ENCODE peak calls at places on chromosomes 16 and 17, in six cellular contexts. One of them, this sample, is unnamed.

GRCh38 chr16:9159839-9160550 is 68.6 kb downstream of the HAPSTR1 start:
- DNase-seq in H9: peak; percentile 90
- DNase-seq in H1: peak; percentile 90
- DNase-seq in IMR-90: peak; percentile 66
- DNase-seq in mesenchymal stem cell: peak; percentile 67
- DNase-seq in trophoblast cell: peak; percentile 69
- DNase-seq in this sample: peak; percentile 63

GRCh38 chr16:4570688-4571321 is 14.7 kb downstream of the C16orf96 start:
- DNase-seq in H9: peak; percentile 92
- DNase-seq in H1: peak; percentile 71
- DNase-seq in IMR-90: no peak
- DNase-seq in mesenchymal stem cell: peak; percentile 28
- DNase-seq in trophoblast cell: no peak
- DNase-seq in this sample: no peak

GRCh38 chr16:4378202-4378666 is 6.6 kb downstream of the VASN start:
- DNase-seq in H9: no peak
- DNase-seq in H1: no peak
- DNase-seq in IMR-90: no peak
- DNase-seq in mesenchymal stem cell: no peak
- DNase-seq in trophoblast cell: no peak
- DNase-seq in this sample: no peak

GRCh38 chr16:67053767-67054334 is 24.9 kb downstream of the CBFB start:
- DNase-seq in H9: no peak
- DNase-seq in H1: no peak
- DNase-seq in IMR-90: no peak
- DNase-seq in mesenchymal stem cell: no peak
- DNase-seq in trophoblast cell: peak; percentile 6
- DNase-seq in this sample: no peak

GRCh38 chr16:58931436-58931835 is 197.3 kb upstream of the GOT2 start:
- DNase-seq in H9: no peak
- DNase-seq in H1: no peak
- DNase-seq in IMR-90: no peak
- DNase-seq in mesenchymal stem cell: no peak
- DNase-seq in trophoblast cell: no peak
- DNase-seq in this sample: no peak

GRCh38 chr17:10061131-10061581 is 137.2 kb downstream of the GAS7 start:
- DNase-seq in H9: no peak
- DNase-seq in H1: no peak
- DNase-seq in IMR-90: no peak
- DNase-seq in mesenchymal stem cell: no peak
- DNase-seq in trophoblast cell: no peak
- DNase-seq in this sample: no peak

GRCh38 chr16:10647264-10647720 is 47.4 kb downstream of the TEKT5 start:
- DNase-seq in H9: no peak
- DNase-seq in H1: no peak
- DNase-seq in IMR-90: no peak
- DNase-seq in mesenchymal stem cell: no peak
- DNase-seq in trophoblast cell: no peak
- DNase-seq in this sample: no peak

GRCh38 chr17:14124854-14125253 is 55.5 kb downstream of the COX10 start:
- DNase-seq in H9: no peak
- DNase-seq in H1: no peak
- DNase-seq in IMR-90: no peak
- DNase-seq in mesenchymal stem cell: no peak
- DNase-seq in trophoblast cell: no peak
- DNase-seq in this sample: no peak

GRCh38 chr17:37826497-37827115 is 81.7 kb upstream of the HNF1B start:
- DNase-seq in H9: no peak
- DNase-seq in H1: no peak
- DNase-seq in IMR-90: no peak
- DNase-seq in mesenchymal stem cell: no peak
- DNase-seq in trophoblast cell: no peak
- DNase-seq in this sample: no peak

GRCh38 chr16:89646906-89647305 is 10.6 kb downstream of the CHMP1A start:
- DNase-seq in H9: no peak
- DNase-seq in H1: no peak
- DNase-seq in IMR-90: no peak
- DNase-seq in mesenchymal stem cell: no peak
- DNase-seq in trophoblast cell: peak; percentile 21
- DNase-seq in this sample: no peak

GRCh38 chr17:34626141-34626681 is 46.8 kb downstream of the TMEM132E start:
- DNase-seq in H9: peak; percentile 80
- DNase-seq in H1: peak; percentile 58
- DNase-seq in IMR-90: no peak
- DNase-seq in mesenchymal stem cell: no peak
- DNase-seq in trophoblast cell: peak; percentile 24
- DNase-seq in this sample: no peak

GRCh38 chr16:48272837-48273421 is 25.6 kb upstream of the ABCC11 start:
- DNase-seq in H9: no peak
- DNase-seq in H1: no peak
- DNase-seq in IMR-90: no peak
- DNase-seq in mesenchymal stem cell: no peak
- DNase-seq in trophoblast cell: no peak
- DNase-seq in this sample: no peak

GRCh38 chr17:63382826-63383225 is 63.3 kb downstream of the CYB561 start:
- DNase-seq in H9: no peak
- DNase-seq in H1: no peak
- DNase-seq in IMR-90: peak; percentile 71
- DNase-seq in mesenchymal stem cell: peak; percentile 45
- DNase-seq in trophoblast cell: no peak
- DNase-seq in this sample: no peak

GRCh38 chr16:31110106-31111034 is 2.2 kb downstream of the BCKDK start:
- DNase-seq in H9: no peak
- DNase-seq in H1: no peak
- DNase-seq in IMR-90: no peak
- DNase-seq in mesenchymal stem cell: no peak
- DNase-seq in trophoblast cell: no peak
- DNase-seq in this sample: no peak

GRCh38 chr16:85187002-85187401 is 74.7 kb upstream of the CIBAR2 start:
- DNase-seq in H9: no peak
- DNase-seq in H1: no peak
- DNase-seq in IMR-90: peak; percentile 89
- DNase-seq in mesenchymal stem cell: peak; percentile 78
- DNase-seq in trophoblast cell: peak; percentile 69
- DNase-seq in this sample: no peak

GRCh38 chr16:10827691-10828341 is 9.2 kb upstream of the TVP23A start:
- DNase-seq in H9: no peak
- DNase-seq in H1: no peak
- DNase-seq in IMR-90: peak; percentile 86
- DNase-seq in mesenchymal stem cell: no peak
- DNase-seq in trophoblast cell: no peak
- DNase-seq in this sample: no peak

GRCh38 chr17:13698832-13699231 is 97.1 kb upstream of the HS3ST3A1 start:
- DNase-seq in H9: peak; percentile 74
- DNase-seq in H1: no peak
- DNase-seq in IMR-90: no peak
- DNase-seq in mesenchymal stem cell: no peak
- DNase-seq in trophoblast cell: no peak
- DNase-seq in this sample: no peak

GRCh38 chr16:78931267-78932060 is 669.1 kb downstream of the MAF start:
- DNase-seq in H9: no peak
- DNase-seq in H1: no peak
- DNase-seq in IMR-90: no peak
- DNase-seq in mesenchymal stem cell: no peak
- DNase-seq in trophoblast cell: no peak
- DNase-seq in this sample: no peak

GRCh38 chr16:87570938-87571867 is 31.1 kb upstream of the JPH3 start:
- DNase-seq in H9: peak; percentile 85
- DNase-seq in H1: peak; percentile 85
- DNase-seq in IMR-90: peak; percentile 53
- DNase-seq in mesenchymal stem cell: peak; percentile 75
- DNase-seq in trophoblast cell: peak; percentile 58
- DNase-seq in this sample: no peak

GRCh38 chr16:1428511-1428910 is 2.4 kb upstream of the PERCC1 start:
- DNase-seq in H9: peak; percentile 83
- DNase-seq in H1: peak; percentile 85
- DNase-seq in IMR-90: no peak
- DNase-seq in mesenchymal stem cell: peak; percentile 18
- DNase-seq in trophoblast cell: no peak
- DNase-seq in this sample: no peak

GRCh38 chr16:81548551-81548900 is 103.9 kb downstream of the CMIP start:
- DNase-seq in H9: no peak
- DNase-seq in H1: no peak
- DNase-seq in IMR-90: no peak
- DNase-seq in mesenchymal stem cell: no peak
- DNase-seq in trophoblast cell: no peak
- DNase-seq in this sample: no peak

GRCh38 chr16:68116256-68116853 is 31.2 kb downstream of the NFATC3 start:
- DNase-seq in H9: no peak
- DNase-seq in H1: no peak
- DNase-seq in IMR-90: peak; percentile 51
- DNase-seq in mesenchymal stem cell: peak; percentile 29
- DNase-seq in trophoblast cell: no peak
- DNase-seq in this sample: no peak

GRCh38 chr16:2968368-2968737 is 795 bp upstream of the PAQR4 start:
- DNase-seq in H9: no peak
- DNase-seq in H1: no peak
- DNase-seq in IMR-90: no peak
- DNase-seq in mesenchymal stem cell: no peak
- DNase-seq in trophoblast cell: no peak
- DNase-seq in this sample: no peak

DNA sequence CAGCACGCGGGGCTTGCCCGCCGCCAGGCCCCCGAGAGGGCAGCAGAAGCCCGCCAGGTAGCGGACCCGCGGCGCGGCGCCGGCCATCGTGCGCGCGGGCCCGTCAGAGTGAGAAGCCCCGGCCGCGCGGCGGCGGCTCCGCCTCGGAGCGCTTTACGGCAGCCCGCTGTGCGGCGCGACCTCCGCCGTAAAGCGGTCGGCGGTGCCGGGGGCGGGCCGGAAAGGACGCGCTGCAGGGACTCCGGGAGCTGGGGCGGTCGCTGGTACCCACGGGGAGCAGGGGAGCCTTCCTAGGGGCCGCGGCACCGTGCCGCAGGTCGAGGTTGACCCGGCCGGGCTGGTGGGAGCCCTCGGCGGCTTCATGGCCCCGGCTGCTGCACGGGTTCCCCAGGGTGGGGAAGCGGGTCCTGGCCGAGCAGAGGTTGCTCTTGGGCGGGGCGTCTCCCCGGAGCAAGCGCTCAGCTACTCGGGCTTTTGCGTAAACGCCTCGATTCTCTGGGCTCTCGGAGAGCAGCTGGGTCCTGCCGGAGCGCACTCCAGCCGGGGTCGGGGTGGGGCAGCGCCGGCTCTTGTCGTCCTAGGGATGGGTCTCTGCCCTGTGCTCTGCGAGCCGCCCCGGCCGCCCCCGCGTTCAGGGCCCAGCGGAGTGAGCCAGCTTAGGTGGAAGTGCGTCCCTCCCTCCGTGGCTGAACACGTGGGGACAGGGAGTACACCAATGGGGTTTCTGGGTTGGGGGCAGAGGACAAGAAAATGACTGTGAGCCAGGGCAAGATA is at the start of gene FAAP100:
- DNase-seq in H9: peak; percentile 89
- DNase-seq in H1: peak; percentile 90
- DNase-seq in IMR-90: peak; percentile 72
- DNase-seq in mesenchymal stem cell: peak; percentile 82
- DNase-seq in trophoblast cell: peak; percentile 72
- DNase-seq in this sample: peak; percentile 86
- H4K91ac ChIP-seq in H9: no peak within 1 kb of the TSS
- H4K91ac ChIP-seq in H1: peak within 1 kb of the TSS; percentile 65
- H4K91ac ChIP-seq in IMR-90: peak within 1 kb of the TSS; percentile 88
- H4K91ac ChIP-seq in mesenchymal stem cell: peak within 1 kb of the TSS; percentile 44
- H4K91ac ChIP-seq in trophoblast cell: peak within 1 kb of the TSS; percentile 95
- H4K91ac ChIP-seq in this sample: no peak within 1 kb of the TSS

GRCh38 chr17:199806-200603 is 18.6 kb upstream of the DOC2B start:
- DNase-seq in H9: no peak
- DNase-seq in H1: peak; percentile 42
- DNase-seq in IMR-90: no peak
- DNase-seq in mesenchymal stem cell: no peak
- DNase-seq in trophoblast cell: no peak
- DNase-seq in this sample: no peak

GRCh38 chr17:199195-199604 is 17.8 kb upstream of the DOC2B start:
- DNase-seq in H9: no peak
- DNase-seq in H1: no peak
- DNase-seq in IMR-90: peak; percentile 16
- DNase-seq in mesenchymal stem cell: peak; percentile 16
- DNase-seq in trophoblast cell: no peak
- DNase-seq in this sample: no peak

GRCh38 chr17:194844-195602 is 13.6 kb upstream of the DOC2B start:
- DNase-seq in H9: no peak
- DNase-seq in H1: no peak
- DNase-seq in IMR-90: no peak
- DNase-seq in mesenchymal stem cell: no peak
- DNase-seq in trophoblast cell: no peak
- DNase-seq in this sample: no peak

GRCh38 chr17:193841-194806 is 12.7 kb upstream of the DOC2B start:
- DNase-seq in H9: no peak
- DNase-seq in H1: no peak
- DNase-seq in IMR-90: no peak
- DNase-seq in mesenchymal stem cell: no peak
- DNase-seq in trophoblast cell: no peak
- DNase-seq in this sample: no peak

GRCh38 chr17:197352-197751 is 15.9 kb upstream of the DOC2B start:
- DNase-seq in H9: no peak
- DNase-seq in H1: no peak
- DNase-seq in IMR-90: no peak
- DNase-seq in mesenchymal stem cell: no peak
- DNase-seq in trophoblast cell: no peak
- DNase-seq in this sample: no peak
- H3K14ac ChIP-seq in H9: no peak overlapping the region
- H3K14ac ChIP-seq in H1: no peak overlapping the region
- H3K14ac ChIP-seq in IMR-90: no peak overlapping the region
- H3K14ac ChIP-seq in mesenchymal stem cell: peak overlapping the region; percentile 53
- H3K14ac ChIP-seq in trophoblast cell: no peak overlapping the region
- H3K14ac ChIP-seq in this sample: no peak overlapping the region

DNA sequence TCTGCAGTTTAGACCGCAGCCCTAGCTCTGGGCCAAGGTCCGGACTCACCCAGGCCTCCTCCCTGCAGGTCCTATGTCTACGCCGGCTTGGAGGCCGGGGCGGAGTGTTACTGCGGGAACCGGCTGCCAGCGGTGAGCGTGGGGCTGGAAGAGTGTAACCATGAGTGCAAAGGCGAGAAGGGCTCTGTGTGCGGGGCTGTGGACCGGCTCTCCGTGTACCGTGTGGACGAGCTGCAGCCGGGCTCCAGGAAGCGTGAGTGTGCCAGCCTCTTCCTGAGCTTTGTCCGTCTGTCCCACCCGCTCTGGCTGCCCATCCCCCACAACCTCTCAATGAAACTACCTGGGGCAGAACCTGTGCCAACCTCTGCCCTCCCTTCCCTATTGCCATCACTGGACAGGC is 20.1 kb downstream of the WSCD1 start:
- DNase-seq in H9: no peak
- DNase-seq in H1: no peak
- DNase-seq in IMR-90: no peak
- DNase-seq in mesenchymal stem cell: no peak
- DNase-seq in trophoblast cell: no peak
- DNase-seq in this sample: no peak
- H4K91ac ChIP-seq in H9: no peak overlapping the region
- H4K91ac ChIP-seq in H1: no peak overlapping the region
- H4K91ac ChIP-seq in IMR-90: no peak overlapping the region
- H4K91ac ChIP-seq in mesenchymal stem cell: no peak overlapping the region
- H4K91ac ChIP-seq in trophoblast cell: no peak overlapping the region
- H4K91ac ChIP-seq in this sample: no peak overlapping the region

DNA sequence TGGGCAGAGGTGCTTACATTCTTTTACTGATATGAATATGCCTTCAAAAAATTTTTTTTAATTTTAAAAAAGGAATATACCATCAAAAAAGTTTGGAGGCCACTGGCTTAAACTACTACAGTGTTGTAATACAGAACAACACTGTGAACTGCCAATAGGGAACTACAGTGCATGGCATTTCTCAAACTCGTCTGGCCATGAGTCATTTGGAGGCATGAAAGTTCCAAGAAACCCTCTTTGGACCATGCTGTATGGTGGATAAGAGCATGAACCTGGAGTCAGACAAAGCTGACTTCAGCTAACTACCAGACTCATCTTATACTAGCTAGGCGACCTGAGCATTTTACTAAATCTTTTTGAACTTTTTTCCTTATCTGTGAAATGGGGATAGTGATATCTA is 9.2 kb upstream of the NF1 start:
- DNase-seq in H9: no peak
- DNase-seq in H1: no peak
- DNase-seq in IMR-90: peak; percentile 85
- DNase-seq in mesenchymal stem cell: peak; percentile 87
- DNase-seq in trophoblast cell: peak; percentile 27
- DNase-seq in this sample: no peak
- H3K14ac ChIP-seq in H9: no peak overlapping the region
- H3K14ac ChIP-seq in H1: no peak overlapping the region
- H3K14ac ChIP-seq in IMR-90: no peak overlapping the region
- H3K14ac ChIP-seq in mesenchymal stem cell: no peak overlapping the region
- H3K14ac ChIP-seq in trophoblast cell: no peak overlapping the region
- H3K14ac ChIP-seq in this sample: no peak overlapping the region